ENCODE peak calls at places on chromosomes 4 and X, in seven cellular contexts. One of them, this sample, is unnamed.

GRCh38 chr4:102449751-102450352 is 51.3 kb upstream of the NFKB1 start:
- DNase-seq in stimulated activated CD8-positive, alpha-beta memory T cell treated with anti-CD3 and anti-CD28 coated beads, Interleukin-2, amount 100 ng/mL, for 48 hours: no peak
- DNase-seq in astrocyte of the cerebellum: peak
- DNase-seq in HFF-Myc: no peak
- DNase-seq in naive thymus-derived CD8-positive, alpha-beta T cell: peak
- DNase-seq in anterior cingulate cortex: peak
- DNase-seq in fibroblast of lung: peak
- DNase-seq in this sample: no peak

GRCh38 chrX:10158279-10158939 is 1.6 kb downstream of the CLCN4 start:
- DNase-seq in stimulated activated CD8-positive, alpha-beta memory T cell treated with anti-CD3 and anti-CD28 coated beads, Interleukin-2, amount 100 ng/mL, for 48 hours: no peak
- DNase-seq in astrocyte of the cerebellum: no peak
- DNase-seq in HFF-Myc: no peak
- DNase-seq in naive thymus-derived CD8-positive, alpha-beta T cell: no peak
- DNase-seq in anterior cingulate cortex: peak
- DNase-seq in fibroblast of lung: no peak
- DNase-seq in this sample: no peak

GRCh38 chrX:125293792-125294780 is 25.6 kb upstream of the TEX13C start:
- DNase-seq in stimulated activated CD8-positive, alpha-beta memory T cell treated with anti-CD3 and anti-CD28 coated beads, Interleukin-2, amount 100 ng/mL, for 48 hours: no peak
- DNase-seq in astrocyte of the cerebellum: no peak
- DNase-seq in HFF-Myc: no peak
- DNase-seq in naive thymus-derived CD8-positive, alpha-beta T cell: no peak
- DNase-seq in anterior cingulate cortex: no peak
- DNase-seq in fibroblast of lung: no peak
- DNase-seq in this sample: peak

GRCh38 chr4:8773124-8773931 is 98.3 kb downstream of the HMX1 start:
- DNase-seq in stimulated activated CD8-positive, alpha-beta memory T cell treated with anti-CD3 and anti-CD28 coated beads, Interleukin-2, amount 100 ng/mL, for 48 hours: no peak
- DNase-seq in astrocyte of the cerebellum: no peak
- DNase-seq in HFF-Myc: no peak
- DNase-seq in naive thymus-derived CD8-positive, alpha-beta T cell: no peak
- DNase-seq in anterior cingulate cortex: no peak
- DNase-seq in fibroblast of lung: no peak
- DNase-seq in this sample: no peak

GRCh38 chrX:72107320-72107719 is 24.4 kb downstream of the RTL5 start:
- DNase-seq in stimulated activated CD8-positive, alpha-beta memory T cell treated with anti-CD3 and anti-CD28 coated beads, Interleukin-2, amount 100 ng/mL, for 48 hours: no peak
- DNase-seq in astrocyte of the cerebellum: no peak
- DNase-seq in HFF-Myc: no peak
- DNase-seq in naive thymus-derived CD8-positive, alpha-beta T cell: no peak
- DNase-seq in anterior cingulate cortex: no peak
- DNase-seq in fibroblast of lung: no peak
- DNase-seq in this sample: peak

GRCh38 chrX:11787564-11787963 is 29.5 kb downstream of the MSL3 start:
- DNase-seq in stimulated activated CD8-positive, alpha-beta memory T cell treated with anti-CD3 and anti-CD28 coated beads, Interleukin-2, amount 100 ng/mL, for 48 hours: peak
- DNase-seq in astrocyte of the cerebellum: peak
- DNase-seq in HFF-Myc: no peak
- DNase-seq in naive thymus-derived CD8-positive, alpha-beta T cell: peak
- DNase-seq in anterior cingulate cortex: peak
- DNase-seq in fibroblast of lung: peak
- DNase-seq in this sample: no peak

GRCh38 chrX:24148535-24149345 is 789 bp upstream of the ZFX start:
- DNase-seq in stimulated activated CD8-positive, alpha-beta memory T cell treated with anti-CD3 and anti-CD28 coated beads, Interleukin-2, amount 100 ng/mL, for 48 hours: no peak
- DNase-seq in astrocyte of the cerebellum: no peak
- DNase-seq in HFF-Myc: no peak
- DNase-seq in naive thymus-derived CD8-positive, alpha-beta T cell: peak
- DNase-seq in anterior cingulate cortex: no peak
- DNase-seq in fibroblast of lung: peak
- DNase-seq in this sample: no peak

GRCh38 chrX:110086162-110086915 is 83.4 kb downstream of the TMEM164 start:
- DNase-seq in stimulated activated CD8-positive, alpha-beta memory T cell treated with anti-CD3 and anti-CD28 coated beads, Interleukin-2, amount 100 ng/mL, for 48 hours: no peak
- DNase-seq in astrocyte of the cerebellum: no peak
- DNase-seq in HFF-Myc: no peak
- DNase-seq in naive thymus-derived CD8-positive, alpha-beta T cell: no peak
- DNase-seq in anterior cingulate cortex: no peak
- DNase-seq in fibroblast of lung: peak
- DNase-seq in this sample: peak

GRCh38 chr4:102057122-102057521 is 266.6 kb downstream of the BANK1 start:
- DNase-seq in stimulated activated CD8-positive, alpha-beta memory T cell treated with anti-CD3 and anti-CD28 coated beads, Interleukin-2, amount 100 ng/mL, for 48 hours: no peak
- DNase-seq in astrocyte of the cerebellum: no peak
- DNase-seq in HFF-Myc: no peak
- DNase-seq in naive thymus-derived CD8-positive, alpha-beta T cell: no peak
- DNase-seq in anterior cingulate cortex: no peak
- DNase-seq in fibroblast of lung: no peak
- DNase-seq in this sample: no peak

GRCh38 chr4:183798921-183799307 is 106.2 kb upstream of the STOX2 start:
- DNase-seq in stimulated activated CD8-positive, alpha-beta memory T cell treated with anti-CD3 and anti-CD28 coated beads, Interleukin-2, amount 100 ng/mL, for 48 hours: no peak
- DNase-seq in astrocyte of the cerebellum: no peak
- DNase-seq in HFF-Myc: no peak
- DNase-seq in naive thymus-derived CD8-positive, alpha-beta T cell: no peak
- DNase-seq in anterior cingulate cortex: no peak
- DNase-seq in fibroblast of lung: no peak
- DNase-seq in this sample: no peak